ENCODE peak calls at places on chromosome X, in four cellular contexts. One of them, this sample, is unnamed.

GRCh38 chrX:93673869-93674271 is at the start of gene FAM133A:
- DNase-seq in MM.1S: peak; percentile 9
- DNase-seq in EH: peak; percentile 21
- DNase-seq in GM23248: peak; percentile 76
- DNase-seq in this sample: no peak

GRCh38 chrX:149984411-149984810 is 46.1 kb upstream of the EOLA2 start:
- DNase-seq in MM.1S: no peak
- DNase-seq in EH: no peak
- DNase-seq in GM23248: peak; percentile 7
- DNase-seq in this sample: no peak

GRCh38 chrX:47748576-47748975 is 88.1 kb upstream of the ZNF81 start:
- DNase-seq in MM.1S: no peak
- DNase-seq in EH: peak; percentile 7
- DNase-seq in GM23248: peak; percentile 34
- DNase-seq in this sample: no peak

GRCh38 chrX:77070108-77070918 is 376.9 kb upstream of the FGF16 start:
- DNase-seq in MM.1S: no peak
- DNase-seq in EH: no peak
- DNase-seq in GM23248: no peak
- DNase-seq in this sample: no peak

GRCh38 chrX:111041018-111041462 is 55.0 kb upstream of the PAK3 start:
- DNase-seq in MM.1S: no peak
- DNase-seq in EH: peak; percentile 30
- DNase-seq in GM23248: peak; percentile 43
- DNase-seq in this sample: no peak

GRCh38 chrX:15566244-15566643 is 34.5 kb downstream of the ACE2 start:
- DNase-seq in MM.1S: no peak
- DNase-seq in EH: no peak
- DNase-seq in GM23248: no peak
- DNase-seq in this sample: no peak

GRCh38 chrX:24153175-24153795 is 3.8 kb downstream of the ZFX start:
- DNase-seq in MM.1S: no peak
- DNase-seq in EH: peak; percentile 29
- DNase-seq in GM23248: peak; percentile 55
- DNase-seq in this sample: no peak

GRCh38 chrX:98068210-98068609 is 1184.5 kb downstream of the RPA4 start:
- DNase-seq in MM.1S: no peak
- DNase-seq in EH: no peak
- DNase-seq in GM23248: no peak
- DNase-seq in this sample: no peak

GRCh38 chrX:85111347-85111746 is 107.7 kb downstream of the APOOL start:
- DNase-seq in MM.1S: peak; percentile 46
- DNase-seq in EH: peak; percentile 4
- DNase-seq in GM23248: peak; percentile 31
- DNase-seq in this sample: no peak

GRCh38 chrX:123993904-123994635 is 32.6 kb downstream of the STAG2 start:
- DNase-seq in MM.1S: no peak
- DNase-seq in EH: peak; percentile 22
- DNase-seq in GM23248: no peak
- DNase-seq in this sample: no peak

GRCh38 chrX:96181571-96181970 is 503.1 kb upstream of the DIAPH2 start:
- DNase-seq in MM.1S: no peak
- DNase-seq in EH: no peak
- DNase-seq in GM23248: no peak
- DNase-seq in this sample: no peak

GRCh38 chrX:130082244-130083106 is 27.8 kb downstream of the ELF4 start:
- DNase-seq in MM.1S: peak; percentile 82
- DNase-seq in EH: peak; percentile 18
- DNase-seq in GM23248: peak; percentile 60
- DNase-seq in this sample: no peak

GRCh38 chrX:18617351-18617750 is 54.6 kb downstream of the RS1 start:
- DNase-seq in MM.1S: no peak
- DNase-seq in EH: peak; percentile 60
- DNase-seq in GM23248: peak; percentile 47
- DNase-seq in this sample: no peak

GRCh38 chrX:107823456-107823855 is 2.2 kb upstream of the MID2 start:
- DNase-seq in MM.1S: no peak
- DNase-seq in EH: peak; percentile 84
- DNase-seq in GM23248: peak; percentile 79
- DNase-seq in this sample: no peak

GRCh38 chrX:41384041-41384705 is 50.2 kb downstream of the DDX3X start:
- DNase-seq in MM.1S: no peak
- DNase-seq in EH: peak; percentile 88
- DNase-seq in GM23248: peak; percentile 75
- DNase-seq in this sample: no peak

GRCh38 chrX:1178580-1179057 is 33.8 kb downstream of the CRLF2 start:
- DNase-seq in MM.1S: no peak
- DNase-seq in EH: peak; percentile 65
- DNase-seq in GM23248: peak; percentile 24
- DNase-seq in this sample: no peak

GRCh38 chrX:81202413-81202794 is 502 bp downstream of the SH3BGRL start:
- DNase-seq in MM.1S: peak; percentile 14
- DNase-seq in EH: peak; percentile 20
- DNase-seq in GM23248: peak; percentile 35
- DNase-seq in this sample: peak; percentile 34

GRCh38 chrX:10608099-10608498 is 12.3 kb downstream of the MID1 start:
- DNase-seq in MM.1S: no peak
- DNase-seq in EH: peak; percentile 66
- DNase-seq in GM23248: peak; percentile 66
- DNase-seq in this sample: no peak

GRCh38 chrX:31126205-31126604 is 54.4 kb upstream of the FTHL17 start:
- DNase-seq in MM.1S: no peak
- DNase-seq in EH: peak; percentile 33
- DNase-seq in GM23248: peak; percentile 66
- DNase-seq in this sample: no peak

GRCh38 chrX:41661366-41662095 is 27.2 kb upstream of the GPR34 start:
- DNase-seq in MM.1S: no peak
- DNase-seq in EH: peak; percentile 37
- DNase-seq in GM23248: peak; percentile 61
- DNase-seq in this sample: no peak